ENCODE peak calls at places on chromosomes 3 and 15, in nine cellular contexts. V is brain microvascular endothelial cell, R is left lung, E is aorta, P is Panc1, U is neuronal stem cell, T is ovary, D is tibial artery, Q is lower lobe of right lung. Z is an unnamed sample. For H3K27me3, the result is how much of the 10 kb centered on the place peaks cover.

GRCh38 chr15:77531191-77532000 is 101.3 kb downstream of the LINGO1 start:
- DNase-seq in U (no peak), E (peak), V (no peak), P (no peak), R (no peak), Q (peak), T (no peak), D (peak), Z (no peak)

GRCh38 chr3:117624424-117624823 is 914.8 kb downstream of the TUSC7 start:
- DNase-seq in D (no peak), U (no peak), Q (no peak), P (no peak), E (no peak), R (no peak), V (no peak), T (no peak), Z (no peak)

GRCh38 chr3:135922903-135923250 is 42.7 kb upstream of the PPP2R3A start:
- DNase-seq in D (no peak), U (no peak), E (no peak), T (no peak), V (no peak), R (no peak), Q (no peak), P (no peak), Z (no peak)

GRCh38 chr3:111531446-111531845 is 10.6 kb upstream of the CD96 start:
- DNase-seq in E (no peak), Q (no peak), T (no peak), V (peak), D (no peak), U (no peak), R (no peak), P (no peak), Z (no peak)

GRCh38 chr3:17078885-17079465 is 194.2 kb downstream of the PLCL2 start:
- DNase-seq in V (no peak), T (no peak), U (no peak), D (no peak), R (no peak), E (no peak), P (no peak), Q (no peak), Z (no peak)

GRCh38 chr3:160049570-160049969 is 60.9 kb downstream of the IL12A start:
- DNase-seq in V (no peak), R (no peak), U (no peak), D (no peak), E (no peak), Q (no peak), T (no peak), P (no peak), Z (no peak)

GRCh38 chr3:63429905-63430304 is 151.8 kb downstream of the SYNPR start:
- DNase-seq in R (no peak), D (no peak), P (no peak), U (no peak), V (no peak), E (no peak), Q (no peak), T (no peak), Z (no peak)

GRCh38 chr15:77617507-77618285 is 15.0 kb downstream of the LINGO1 start:
- DNase-seq in Q (no peak), U (no peak), D (no peak), R (peak), T (no peak), P (no peak), E (no peak), V (no peak), Z (peak)

GRCh38 chr3:11154953-11155325 is 646 bp downstream of the HRH1 start:
- DNase-seq in E (no peak), Q (no peak), T (no peak), U (no peak), D (peak), P (no peak), V (no peak), R (no peak), Z (no peak)

GRCh38 chr3:151838574-151839312 is 24.8 kb downstream of the AADAC start:
- DNase-seq in P (peak), D (no peak), U (peak), V (peak), Q (no peak), R (no peak), E (no peak), T (peak), Z (peak)
- H3K4me3 ChIP-seq in P (peak), D (peak), U (no peak), V (no peak), Q (peak), R (no peak), E (no peak), T (peak), Z (no peak)

GRCh38 chr3:99854899-99855298 is 37.2 kb downstream of the CMSS1 start:
- DNase-seq in D (no peak), P (no peak), V (no peak), Q (no peak), U (no peak), R (no peak), E (no peak), T (no peak), Z (no peak)

GRCh38 chr3:99857278-99857677 is 39.6 kb downstream of the CMSS1 start:
- DNase-seq in Q (no peak), U (no peak), R (no peak), V (no peak), E (no peak), D (no peak), T (no peak), P (no peak), Z (no peak)

GRCh38 chr3:99858461-99858860 is 40.8 kb downstream of the CMSS1 start:
- DNase-seq in Q (no peak), R (no peak), P (no peak), E (no peak), U (no peak), V (no peak), T (no peak), D (no peak), Z (no peak)

GRCh38 chr3:99856437-99857220 is 39.0 kb downstream of the CMSS1 start:
- DNase-seq in V (no peak), D (no peak), E (no peak), T (no peak), U (no peak), R (no peak), P (no peak), Q (no peak), Z (no peak)

DNA sequence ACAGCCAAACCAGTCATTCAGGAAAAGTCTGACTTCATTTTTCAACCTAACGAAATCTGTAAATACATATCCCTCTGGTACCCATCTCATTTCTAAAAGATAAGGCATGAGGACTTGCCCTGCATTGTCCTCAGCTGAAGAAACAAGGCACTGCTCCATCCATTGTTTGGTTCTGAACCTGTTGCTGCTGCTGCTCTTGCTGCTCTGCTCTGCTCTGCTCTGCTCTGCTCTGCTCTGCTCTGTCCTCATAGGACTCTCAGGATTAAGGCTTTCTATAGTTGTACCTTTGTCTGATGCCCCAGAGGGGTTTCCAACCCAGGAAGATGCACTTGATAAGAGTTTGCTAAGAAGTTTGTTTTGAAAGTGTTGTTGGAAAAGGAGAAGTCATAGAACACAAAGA is 38.2 kb downstream of the CMSS1 start:
- DNase-seq in T (no peak), R (no peak), D (no peak), E (no peak), P (no peak), U (no peak), Q (no peak), V (no peak), Z (no peak)
- H3K27me3 ChIP-seq in T (under half), R (under half), D (under half), E (under half), P (under half), U (under half), Q (under half), V (under half), Z (under half)

GRCh38 chr3:58991623-58992022 is 58.2 kb downstream of the CFAP20DC start:
- DNase-seq in T (no peak), E (no peak), D (no peak), U (no peak), P (no peak), R (peak), V (no peak), Q (no peak), Z (no peak)

GRCh38 chr3:58986654-58987053 is 63.2 kb downstream of the CFAP20DC start:
- DNase-seq in V (no peak), Q (no peak), E (no peak), D (no peak), U (no peak), P (no peak), T (no peak), R (no peak), Z (no peak)

GRCh38 chr3:58988041-58988440 is 61.8 kb downstream of the CFAP20DC start:
- DNase-seq in R (no peak), E (no peak), V (no peak), T (no peak), P (no peak), D (no peak), U (no peak), Q (no peak), Z (no peak)

GRCh38 chr3:58993547-58993946 is 56.3 kb downstream of the CFAP20DC start:
- DNase-seq in U (no peak), V (no peak), Q (no peak), E (no peak), T (no peak), D (no peak), R (no peak), P (no peak), Z (no peak)

DNA sequence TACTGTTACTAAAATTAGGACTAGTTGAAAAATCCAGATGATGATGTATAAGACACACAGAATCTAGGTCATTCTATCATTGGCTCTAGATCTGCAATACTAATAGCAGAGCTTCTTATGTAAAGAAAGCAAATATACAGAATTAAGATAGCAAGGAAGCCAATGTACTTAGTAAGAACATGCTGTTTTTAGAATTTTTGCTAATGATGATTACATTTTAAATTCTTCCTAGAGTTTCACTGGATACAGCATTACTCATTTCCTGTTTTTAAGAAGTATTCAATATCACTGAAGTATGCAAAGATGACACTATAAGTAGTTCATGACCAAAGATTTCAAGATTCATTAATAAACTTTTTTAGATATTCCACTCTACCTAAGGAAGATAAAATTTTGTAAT is 60.7 kb downstream of the CFAP20DC start:
- DNase-seq in E (no peak), T (no peak), R (no peak), U (no peak), P (no peak), V (no peak), Q (no peak), D (no peak), Z (no peak)
- H3K4me3 ChIP-seq in E (no peak), T (no peak), R (no peak), U (no peak), P (no peak), V (no peak), Q (no peak), D (no peak), Z (no peak)

GRCh38 chr3:184016169-184016570 is 1.5 kb downstream of the ABCC5 start:
- DNase-seq in P (no peak), T (no peak), U (no peak), R (no peak), D (no peak), E (no peak), V (no peak), Q (no peak), Z (no peak)
- H3K27me3 ChIP-seq in P (under half), T (under half), U (under half), R (under half), D (under half), E (under half), V (under half), Q (under half), Z (under half)

DNA sequence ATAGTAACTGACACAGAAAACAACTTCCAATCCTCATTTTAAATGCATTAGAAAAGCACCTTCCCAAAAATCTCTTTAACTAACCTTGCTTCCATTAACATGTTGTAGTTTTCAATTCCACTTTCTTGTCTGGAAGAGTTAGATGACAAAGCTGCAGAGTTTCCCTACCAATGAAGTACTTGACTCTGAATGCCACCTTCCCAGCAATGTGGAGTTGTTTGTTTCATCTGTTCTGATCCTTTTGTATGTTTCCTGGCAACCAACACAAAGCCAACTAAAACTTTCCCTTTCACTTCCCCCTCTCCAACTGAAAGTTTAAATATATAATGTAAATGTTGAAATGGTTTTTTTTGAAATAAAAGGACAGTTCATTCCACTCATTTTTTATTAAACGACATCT is at the start of gene WDR49:
- DNase-seq in E (no peak), P (no peak), Q (no peak), T (no peak), R (no peak), V (no peak), U (peak), D (no peak), Z (no peak)
- H3K4me3 ChIP-seq in E (no peak), P (no peak), Q (peak), T (no peak), R (no peak), V (no peak), U (no peak), D (no peak), Z (no peak)

DNA sequence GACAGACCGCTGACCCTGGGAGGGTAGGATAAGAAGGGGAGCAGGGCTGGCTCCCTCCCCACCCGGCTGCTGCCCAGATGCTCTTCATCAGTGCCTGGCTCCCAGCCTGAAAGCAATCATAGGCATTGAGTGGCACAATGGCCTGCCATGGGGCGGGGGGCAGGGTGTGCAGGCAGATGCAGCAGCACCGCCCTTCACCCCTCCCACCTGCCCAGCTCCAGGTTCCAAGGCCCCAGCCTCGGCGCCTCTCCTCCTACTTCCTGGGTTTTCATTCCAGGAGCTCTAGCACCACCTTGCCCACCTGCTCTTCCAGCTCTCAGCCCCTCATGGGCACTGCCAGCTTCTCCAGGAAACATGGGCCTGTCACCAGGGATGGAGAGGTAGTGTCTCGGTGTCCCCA is 101.7 kb downstream of the MEGF11 start:
- DNase-seq in D (no peak), Q (no peak), R (no peak), P (no peak), E (no peak), V (no peak), U (no peak), T (no peak), Z (no peak)
- H3K27me3 ChIP-seq in D (under half), Q (under half), R (under half), P (under half), E (under half), V (under half), U (under half), T (under half), Z (under half)